ENCODE peak calls at places on chromosomes 12 and 14, in nine cellular contexts. One of them, this sample, is unnamed.

GRCh38 chr14:68492889-68493288 is 300.0 kb downstream of the ZFP36L1 start:
- DNase-seq in mucosa of descending colon: no peak
- DNase-seq in epithelial cell of esophagus: no peak
- DNase-seq in WERI-Rb-1: no peak
- DNase-seq in neural progenitor cell: no peak
- DNase-seq in GM13977: no peak
- DNase-seq in progenitor cell of endocrine pancreas: no peak
- DNase-seq in H9: no peak
- DNase-seq in left ventricle myocardium inferior: no peak
- DNase-seq in this sample: no peak

GRCh38 chr12:49624919-49625577 is 1.7 kb downstream of the PRPF40B start:
- DNase-seq in mucosa of descending colon: no peak
- DNase-seq in epithelial cell of esophagus: peak
- DNase-seq in WERI-Rb-1: no peak
- DNase-seq in neural progenitor cell: no peak
- DNase-seq in GM13977: no peak
- DNase-seq in progenitor cell of endocrine pancreas: no peak
- DNase-seq in H9: no peak
- DNase-seq in left ventricle myocardium inferior: no peak
- DNase-seq in this sample: no peak

GRCh38 chr14:89616425-89617141 is 199.6 kb upstream of the FOXN3 start:
- DNase-seq in mucosa of descending colon: no peak
- DNase-seq in epithelial cell of esophagus: no peak
- DNase-seq in WERI-Rb-1: no peak
- DNase-seq in neural progenitor cell: no peak
- DNase-seq in GM13977: peak
- DNase-seq in progenitor cell of endocrine pancreas: no peak
- DNase-seq in H9: no peak
- DNase-seq in left ventricle myocardium inferior: no peak
- DNase-seq in this sample: no peak

GRCh38 chr12:45557020-45557419 is 172.5 kb upstream of the ARID2 start:
- DNase-seq in mucosa of descending colon: no peak
- DNase-seq in epithelial cell of esophagus: no peak
- DNase-seq in WERI-Rb-1: no peak
- DNase-seq in neural progenitor cell: no peak
- DNase-seq in GM13977: no peak
- DNase-seq in progenitor cell of endocrine pancreas: no peak
- DNase-seq in H9: no peak
- DNase-seq in left ventricle myocardium inferior: no peak
- DNase-seq in this sample: no peak

GRCh38 chr12:109768901-109769670 is 55.5 kb downstream of the FAM222A start:
- DNase-seq in mucosa of descending colon: no peak
- DNase-seq in epithelial cell of esophagus: no peak
- DNase-seq in WERI-Rb-1: no peak
- DNase-seq in neural progenitor cell: no peak
- DNase-seq in GM13977: no peak
- DNase-seq in progenitor cell of endocrine pancreas: no peak
- DNase-seq in H9: no peak
- DNase-seq in left ventricle myocardium inferior: no peak
- DNase-seq in this sample: no peak

GRCh38 chr12:98678946-98679610 is 34.0 kb downstream of the APAF1 start:
- DNase-seq in mucosa of descending colon: peak
- DNase-seq in epithelial cell of esophagus: no peak
- DNase-seq in WERI-Rb-1: no peak
- DNase-seq in neural progenitor cell: peak
- DNase-seq in GM13977: no peak
- DNase-seq in progenitor cell of endocrine pancreas: no peak
- DNase-seq in H9: peak
- DNase-seq in left ventricle myocardium inferior: no peak
- DNase-seq in this sample: no peak

GRCh38 chr12:23084236-23084995 is 459.4 kb downstream of the ETNK1 start:
- DNase-seq in mucosa of descending colon: no peak
- DNase-seq in epithelial cell of esophagus: peak
- DNase-seq in WERI-Rb-1: no peak
- DNase-seq in neural progenitor cell: no peak
- DNase-seq in GM13977: no peak
- DNase-seq in progenitor cell of endocrine pancreas: no peak
- DNase-seq in H9: no peak
- DNase-seq in left ventricle myocardium inferior: no peak
- DNase-seq in this sample: no peak

GRCh38 chr14:55077691-55078151 is 26.3 kb downstream of the MAPK1IP1L start:
- DNase-seq in mucosa of descending colon: peak
- DNase-seq in epithelial cell of esophagus: peak
- DNase-seq in WERI-Rb-1: peak
- DNase-seq in neural progenitor cell: peak
- DNase-seq in GM13977: no peak
- DNase-seq in progenitor cell of endocrine pancreas: peak
- DNase-seq in H9: no peak
- DNase-seq in left ventricle myocardium inferior: no peak
- DNase-seq in this sample: no peak

GRCh38 chr12:85092814-85093370 is 56.7 kb downstream of the LRRIQ1 start:
- DNase-seq in mucosa of descending colon: no peak
- DNase-seq in epithelial cell of esophagus: peak
- DNase-seq in WERI-Rb-1: no peak
- DNase-seq in neural progenitor cell: no peak
- DNase-seq in GM13977: no peak
- DNase-seq in progenitor cell of endocrine pancreas: no peak
- DNase-seq in H9: no peak
- DNase-seq in left ventricle myocardium inferior: no peak
- DNase-seq in this sample: no peak

GRCh38 chr14:70904376-70904775 is 2.9 kb upstream of the PCNX1 start:
- DNase-seq in mucosa of descending colon: no peak
- DNase-seq in epithelial cell of esophagus: no peak
- DNase-seq in WERI-Rb-1: peak
- DNase-seq in neural progenitor cell: no peak
- DNase-seq in GM13977: no peak
- DNase-seq in progenitor cell of endocrine pancreas: no peak
- DNase-seq in H9: no peak
- DNase-seq in left ventricle myocardium inferior: no peak
- DNase-seq in this sample: no peak

GRCh38 chr12:113186033-113186365 is 478 bp downstream of the RITA1 start:
- DNase-seq in mucosa of descending colon: no peak
- DNase-seq in epithelial cell of esophagus: peak
- DNase-seq in WERI-Rb-1: no peak
- DNase-seq in neural progenitor cell: peak
- DNase-seq in GM13977: no peak
- DNase-seq in progenitor cell of endocrine pancreas: no peak
- DNase-seq in H9: no peak
- DNase-seq in left ventricle myocardium inferior: no peak
- DNase-seq in this sample: no peak

DNA sequence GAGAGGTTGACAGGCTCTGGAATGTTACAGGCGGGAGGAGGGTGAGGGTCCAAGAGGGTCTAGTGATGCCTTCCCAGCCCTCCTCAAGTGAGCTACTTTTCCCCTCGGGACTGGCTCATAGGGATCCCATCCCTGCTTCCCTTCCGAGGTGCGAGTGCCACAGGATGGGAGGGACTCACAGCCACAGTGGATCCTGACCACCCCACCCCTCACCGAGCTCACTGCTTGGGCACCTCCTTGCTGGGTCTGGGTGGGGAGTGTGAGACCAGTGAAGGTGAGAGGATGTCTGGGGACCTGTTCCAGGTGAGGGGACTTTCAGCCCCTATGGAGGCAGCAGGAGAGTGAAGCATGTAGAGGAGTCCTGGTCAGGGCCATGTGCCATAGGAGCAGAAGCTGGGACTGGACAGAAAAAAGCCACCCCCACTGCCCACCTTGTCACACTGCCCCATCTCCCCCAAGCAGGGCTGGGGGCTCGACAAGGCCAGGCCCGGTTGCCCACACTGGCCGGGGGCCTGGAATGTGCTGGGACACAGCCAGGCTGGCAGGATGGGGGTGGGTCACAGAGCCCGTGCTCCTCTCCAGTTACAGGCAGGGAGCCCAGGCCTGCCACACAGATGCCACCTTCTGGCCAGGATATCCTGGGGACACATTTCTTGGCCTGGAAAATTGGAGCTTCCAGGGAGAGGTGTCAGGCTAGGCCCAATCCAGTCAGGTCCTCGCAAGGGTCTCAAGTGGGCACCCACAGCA is 1.7 kb upstream of the TNS2 start:
- DNase-seq in mucosa of descending colon: peak
- DNase-seq in epithelial cell of esophagus: peak
- DNase-seq in WERI-Rb-1: no peak
- DNase-seq in neural progenitor cell: peak
- DNase-seq in GM13977: no peak
- DNase-seq in progenitor cell of endocrine pancreas: no peak
- DNase-seq in H9: peak
- DNase-seq in left ventricle myocardium inferior: peak
- DNase-seq in this sample: peak
- TF ChIP-seq CTCF in mucosa of descending colon: no peak
- TF ChIP-seq CTCF in epithelial cell of esophagus: peak
- TF ChIP-seq CTCF in WERI-Rb-1: peak
- TF ChIP-seq CTCF in neural progenitor cell: peak
- TF ChIP-seq CTCF in GM13977: no peak
- TF ChIP-seq CTCF in progenitor cell of endocrine pancreas: no peak
- TF ChIP-seq CTCF in H9: no peak
- TF ChIP-seq CTCF in left ventricle myocardium inferior: no peak
- TF ChIP-seq CTCF in this sample: no peak

GRCh38 chr12:11801643-11802042 is 152.2 kb downstream of the ETV6 start:
- DNase-seq in mucosa of descending colon: no peak
- DNase-seq in epithelial cell of esophagus: peak
- DNase-seq in WERI-Rb-1: no peak
- DNase-seq in neural progenitor cell: no peak
- DNase-seq in GM13977: no peak
- DNase-seq in progenitor cell of endocrine pancreas: no peak
- DNase-seq in H9: no peak
- DNase-seq in left ventricle myocardium inferior: no peak
- DNase-seq in this sample: no peak

GRCh38 chr12:11804130-11804529 is 154.7 kb downstream of the ETV6 start:
- DNase-seq in mucosa of descending colon: no peak
- DNase-seq in epithelial cell of esophagus: no peak
- DNase-seq in WERI-Rb-1: no peak
- DNase-seq in neural progenitor cell: no peak
- DNase-seq in GM13977: no peak
- DNase-seq in progenitor cell of endocrine pancreas: no peak
- DNase-seq in H9: no peak
- DNase-seq in left ventricle myocardium inferior: no peak
- DNase-seq in this sample: no peak

GRCh38 chr12:11807453-11807852 is 158.0 kb downstream of the ETV6 start:
- DNase-seq in mucosa of descending colon: no peak
- DNase-seq in epithelial cell of esophagus: peak
- DNase-seq in WERI-Rb-1: no peak
- DNase-seq in neural progenitor cell: no peak
- DNase-seq in GM13977: no peak
- DNase-seq in progenitor cell of endocrine pancreas: no peak
- DNase-seq in H9: no peak
- DNase-seq in left ventricle myocardium inferior: no peak
- DNase-seq in this sample: no peak

GRCh38 chr12:11805680-11806079 is 156.2 kb downstream of the ETV6 start:
- DNase-seq in mucosa of descending colon: no peak
- DNase-seq in epithelial cell of esophagus: no peak
- DNase-seq in WERI-Rb-1: no peak
- DNase-seq in neural progenitor cell: no peak
- DNase-seq in GM13977: no peak
- DNase-seq in progenitor cell of endocrine pancreas: no peak
- DNase-seq in H9: no peak
- DNase-seq in left ventricle myocardium inferior: no peak
- DNase-seq in this sample: no peak

DNA sequence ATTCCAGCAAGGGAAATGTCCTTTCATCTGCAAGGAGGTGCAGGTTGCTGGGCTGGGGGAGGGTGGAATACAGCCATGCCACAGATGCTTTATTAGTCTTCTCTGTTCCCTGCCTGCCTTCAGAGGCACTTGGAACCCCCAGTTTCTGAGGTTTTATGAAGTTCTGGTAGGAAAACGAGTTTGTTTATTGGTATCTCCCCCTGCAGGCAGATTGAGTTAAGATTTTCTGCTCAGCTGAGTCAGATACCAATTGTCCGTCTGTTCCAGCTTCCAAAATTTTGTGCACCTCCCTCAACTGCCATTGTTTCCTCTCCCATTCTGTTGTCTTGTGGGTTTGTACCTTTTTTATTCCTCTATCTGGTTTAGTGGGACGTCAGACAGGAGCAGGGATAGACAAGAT is 155.6 kb downstream of the ETV6 start:
- DNase-seq in mucosa of descending colon: no peak
- DNase-seq in epithelial cell of esophagus: no peak
- DNase-seq in WERI-Rb-1: no peak
- DNase-seq in neural progenitor cell: no peak
- DNase-seq in GM13977: no peak
- DNase-seq in progenitor cell of endocrine pancreas: no peak
- DNase-seq in H9: no peak
- DNase-seq in left ventricle myocardium inferior: no peak
- DNase-seq in this sample: no peak
- TF ChIP-seq CTCF in mucosa of descending colon: no peak
- TF ChIP-seq CTCF in epithelial cell of esophagus: peak
- TF ChIP-seq CTCF in WERI-Rb-1: peak
- TF ChIP-seq CTCF in neural progenitor cell: no peak
- TF ChIP-seq CTCF in GM13977: no peak
- TF ChIP-seq CTCF in progenitor cell of endocrine pancreas: peak
- TF ChIP-seq CTCF in H9: peak
- TF ChIP-seq CTCF in left ventricle myocardium inferior: no peak
- TF ChIP-seq CTCF in this sample: no peak

GRCh38 chr12:63846249-63846967 is 1.9 kb downstream of the SRGAP1 start:
- DNase-seq in mucosa of descending colon: no peak
- DNase-seq in epithelial cell of esophagus: no peak
- DNase-seq in WERI-Rb-1: no peak
- DNase-seq in neural progenitor cell: no peak
- DNase-seq in GM13977: no peak
- DNase-seq in progenitor cell of endocrine pancreas: no peak
- DNase-seq in H9: no peak
- DNase-seq in left ventricle myocardium inferior: no peak
- DNase-seq in this sample: no peak

GRCh38 chr12:63841611-63842010 is 2.9 kb upstream of the SRGAP1 start:
- DNase-seq in mucosa of descending colon: no peak
- DNase-seq in epithelial cell of esophagus: no peak
- DNase-seq in WERI-Rb-1: no peak
- DNase-seq in neural progenitor cell: no peak
- DNase-seq in GM13977: no peak
- DNase-seq in progenitor cell of endocrine pancreas: no peak
- DNase-seq in H9: no peak
- DNase-seq in left ventricle myocardium inferior: no peak
- DNase-seq in this sample: no peak

GRCh38 chr12:63843613-63844390 is 698 bp upstream of the SRGAP1 start:
- DNase-seq in mucosa of descending colon: peak
- DNase-seq in epithelial cell of esophagus: peak
- DNase-seq in WERI-Rb-1: peak
- DNase-seq in neural progenitor cell: peak
- DNase-seq in GM13977: peak
- DNase-seq in progenitor cell of endocrine pancreas: peak
- DNase-seq in H9: peak
- DNase-seq in left ventricle myocardium inferior: peak
- DNase-seq in this sample: peak

GRCh38 chr12:63845726-63846125 is 1.2 kb downstream of the SRGAP1 start:
- DNase-seq in mucosa of descending colon: no peak
- DNase-seq in epithelial cell of esophagus: peak
- DNase-seq in WERI-Rb-1: no peak
- DNase-seq in neural progenitor cell: no peak
- DNase-seq in GM13977: no peak
- DNase-seq in progenitor cell of endocrine pancreas: no peak
- DNase-seq in H9: no peak
- DNase-seq in left ventricle myocardium inferior: no peak
- DNase-seq in this sample: no peak

GRCh38 chr12:63844391-63845341 is at the start of gene SRGAP1:
- DNase-seq in mucosa of descending colon: peak
- DNase-seq in epithelial cell of esophagus: peak
- DNase-seq in WERI-Rb-1: peak
- DNase-seq in neural progenitor cell: peak
- DNase-seq in GM13977: peak
- DNase-seq in progenitor cell of endocrine pancreas: peak
- DNase-seq in H9: peak
- DNase-seq in left ventricle myocardium inferior: peak
- DNase-seq in this sample: peak
- TF ChIP-seq CTCF in mucosa of descending colon: no peak
- TF ChIP-seq CTCF in epithelial cell of esophagus: no peak
- TF ChIP-seq CTCF in WERI-Rb-1: no peak
- TF ChIP-seq CTCF in neural progenitor cell: no peak
- TF ChIP-seq CTCF in GM13977: no peak
- TF ChIP-seq CTCF in progenitor cell of endocrine pancreas: no peak
- TF ChIP-seq CTCF in H9: no peak
- TF ChIP-seq CTCF in left ventricle myocardium inferior: no peak
- TF ChIP-seq CTCF in this sample: no peak

GRCh38 chr14:34971381-34971780 is 11.4 kb upstream of the SRP54 start:
- DNase-seq in mucosa of descending colon: no peak
- DNase-seq in epithelial cell of esophagus: peak
- DNase-seq in WERI-Rb-1: no peak
- DNase-seq in neural progenitor cell: no peak
- DNase-seq in GM13977: no peak
- DNase-seq in progenitor cell of endocrine pancreas: no peak
- DNase-seq in H9: no peak
- DNase-seq in left ventricle myocardium inferior: no peak
- DNase-seq in this sample: no peak
- TF ChIP-seq CTCF in mucosa of descending colon: no peak
- TF ChIP-seq CTCF in epithelial cell of esophagus: no peak
- TF ChIP-seq CTCF in WERI-Rb-1: no peak
- TF ChIP-seq CTCF in neural progenitor cell: no peak
- TF ChIP-seq CTCF in GM13977: no peak
- TF ChIP-seq CTCF in progenitor cell of endocrine pancreas: no peak
- TF ChIP-seq CTCF in H9: no peak
- TF ChIP-seq CTCF in left ventricle myocardium inferior: no peak
- TF ChIP-seq CTCF in this sample: no peak